ENCODE peak calls at places on chromosomes 4 and X, in nine cellular contexts. One of them, this sample, is unnamed.

GRCh38 chrX:63250253-63250868 is 100.8 kb downstream of the SPIN4 start:
- DNase-seq in fibroblast of the aortic adventitia: peak
- DNase-seq in body of pancreas: peak
- DNase-seq in left ventricle myocardium inferior: no peak
- DNase-seq in suprapubic skin: no peak
- DNase-seq in GM13977: peak
- DNase-seq in Panc1: peak
- DNase-seq in HFF-Myc: peak
- DNase-seq in coronary artery: no peak
- DNase-seq in this sample: peak

GRCh38 chrX:138519296-138519695 is 192.2 kb downstream of the FGF13 start:
- DNase-seq in HFF-Myc: no peak
- DNase-seq in GM13977: no peak
- DNase-seq in left ventricle myocardium inferior: no peak
- DNase-seq in Panc1: no peak
- DNase-seq in body of pancreas: no peak
- DNase-seq in suprapubic skin: no peak
- DNase-seq in coronary artery: no peak
- DNase-seq in fibroblast of the aortic adventitia: no peak
- DNase-seq in this sample: no peak

GRCh38 chr4:111641813-111642579 is 503.3 kb upstream of the FAM241A start:
- DNase-seq in suprapubic skin: peak
- DNase-seq in fibroblast of the aortic adventitia: peak
- DNase-seq in coronary artery: no peak
- DNase-seq in body of pancreas: peak
- DNase-seq in HFF-Myc: peak
- DNase-seq in left ventricle myocardium inferior: no peak
- DNase-seq in GM13977: peak
- DNase-seq in Panc1: peak
- DNase-seq in this sample: peak

GRCh38 chrX:15853586-15854079 is 980 bp downstream of the AP1S2 start:
- DNase-seq in suprapubic skin: no peak
- DNase-seq in fibroblast of the aortic adventitia: no peak
- DNase-seq in GM13977: no peak
- DNase-seq in Panc1: no peak
- DNase-seq in body of pancreas: no peak
- DNase-seq in coronary artery: no peak
- DNase-seq in HFF-Myc: no peak
- DNase-seq in left ventricle myocardium inferior: no peak
- DNase-seq in this sample: no peak

GRCh38 chr4:47752214-47752613 is 85.7 kb downstream of the CORIN start:
- DNase-seq in HFF-Myc: no peak
- DNase-seq in fibroblast of the aortic adventitia: no peak
- DNase-seq in GM13977: no peak
- DNase-seq in Panc1: no peak
- DNase-seq in suprapubic skin: no peak
- DNase-seq in coronary artery: no peak
- DNase-seq in left ventricle myocardium inferior: no peak
- DNase-seq in body of pancreas: no peak
- DNase-seq in this sample: no peak

GRCh38 chr4:152665691-152666410 is 13.9 kb downstream of the TMEM154 start:
- DNase-seq in coronary artery: no peak
- DNase-seq in left ventricle myocardium inferior: no peak
- DNase-seq in body of pancreas: no peak
- DNase-seq in GM13977: no peak
- DNase-seq in suprapubic skin: no peak
- DNase-seq in fibroblast of the aortic adventitia: no peak
- DNase-seq in Panc1: no peak
- DNase-seq in HFF-Myc: no peak
- DNase-seq in this sample: no peak

GRCh38 chrX:69988955-69989394 is 60.8 kb downstream of the AWAT2 start:
- DNase-seq in coronary artery: no peak
- DNase-seq in HFF-Myc: no peak
- DNase-seq in suprapubic skin: no peak
- DNase-seq in Panc1: no peak
- DNase-seq in body of pancreas: no peak
- DNase-seq in fibroblast of the aortic adventitia: peak
- DNase-seq in left ventricle myocardium inferior: peak
- DNase-seq in GM13977: no peak
- DNase-seq in this sample: peak

GRCh38 chr4:40311811-40312346 is 23.3 kb upstream of the CHRNA9 start:
- DNase-seq in fibroblast of the aortic adventitia: no peak
- DNase-seq in suprapubic skin: no peak
- DNase-seq in body of pancreas: no peak
- DNase-seq in HFF-Myc: no peak
- DNase-seq in GM13977: no peak
- DNase-seq in left ventricle myocardium inferior: no peak
- DNase-seq in Panc1: no peak
- DNase-seq in coronary artery: no peak
- DNase-seq in this sample: no peak

GRCh38 chrX:100829730-100830129 is 9.5 kb downstream of the CSTF2 start:
- DNase-seq in left ventricle myocardium inferior: no peak
- DNase-seq in coronary artery: no peak
- DNase-seq in GM13977: no peak
- DNase-seq in HFF-Myc: no peak
- DNase-seq in Panc1: no peak
- DNase-seq in fibroblast of the aortic adventitia: peak
- DNase-seq in suprapubic skin: no peak
- DNase-seq in body of pancreas: no peak
- DNase-seq in this sample: no peak

GRCh38 chr4:153788419-153789276 is at the start of gene SFRP2:
- DNase-seq in body of pancreas: peak
- DNase-seq in fibroblast of the aortic adventitia: no peak
- DNase-seq in coronary artery: no peak
- DNase-seq in Panc1: no peak
- DNase-seq in left ventricle myocardium inferior: no peak
- DNase-seq in HFF-Myc: no peak
- DNase-seq in GM13977: no peak
- DNase-seq in suprapubic skin: peak
- DNase-seq in this sample: no peak

GRCh38 chr4:6760865-6761264 is 21.7 kb upstream of the KIAA0232 start:
- DNase-seq in suprapubic skin: no peak
- DNase-seq in body of pancreas: no peak
- DNase-seq in Panc1: no peak
- DNase-seq in coronary artery: no peak
- DNase-seq in left ventricle myocardium inferior: no peak
- DNase-seq in GM13977: no peak
- DNase-seq in fibroblast of the aortic adventitia: no peak
- DNase-seq in HFF-Myc: no peak
- DNase-seq in this sample: no peak

GRCh38 chr4:132587626-132588025 is 561.5 kb upstream of the PCDH10 start:
- DNase-seq in HFF-Myc: no peak
- DNase-seq in GM13977: no peak
- DNase-seq in body of pancreas: no peak
- DNase-seq in Panc1: no peak
- DNase-seq in suprapubic skin: no peak
- DNase-seq in fibroblast of the aortic adventitia: peak
- DNase-seq in coronary artery: no peak
- DNase-seq in left ventricle myocardium inferior: no peak
- DNase-seq in this sample: no peak

DNA sequence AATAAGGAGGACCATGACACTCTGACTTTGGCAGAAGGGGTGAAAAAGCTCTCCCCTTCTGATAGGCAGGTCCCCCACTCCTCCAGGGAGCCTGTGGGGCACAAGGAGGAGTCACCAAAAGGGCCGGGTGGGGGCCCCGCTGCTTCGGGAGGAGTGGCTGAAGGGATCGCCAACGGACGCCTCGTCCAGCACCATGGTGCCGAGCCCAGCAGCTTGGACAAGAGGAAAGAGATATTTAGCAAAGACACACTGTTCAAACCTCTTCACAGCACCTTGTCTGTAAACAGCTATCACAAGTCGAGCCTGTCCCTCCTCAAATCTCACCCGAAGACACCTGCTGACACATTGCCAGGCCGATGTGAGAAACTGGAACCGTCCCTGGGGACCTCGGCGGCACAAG is 105.6 kb downstream of the STOX2 start:
- DNase-seq in suprapubic skin: no peak
- DNase-seq in GM13977: no peak
- DNase-seq in HFF-Myc: no peak
- DNase-seq in Panc1: no peak
- DNase-seq in left ventricle myocardium inferior: no peak
- DNase-seq in coronary artery: no peak
- DNase-seq in fibroblast of the aortic adventitia: no peak
- DNase-seq in body of pancreas: no peak
- DNase-seq in this sample: no peak
- TF ChIP-seq CTCF in suprapubic skin: no peak
- TF ChIP-seq CTCF in GM13977: no peak
- TF ChIP-seq CTCF in HFF-Myc: no peak
- TF ChIP-seq CTCF in Panc1: no peak
- TF ChIP-seq CTCF in left ventricle myocardium inferior: no peak
- TF ChIP-seq CTCF in coronary artery: no peak
- TF ChIP-seq CTCF in fibroblast of the aortic adventitia: no peak
- TF ChIP-seq CTCF in body of pancreas: no peak
- TF ChIP-seq CTCF in this sample: no peak

GRCh38 chr4:139633661-139634060 is 32.0 kb upstream of the MGST2 start:
- DNase-seq in GM13977: no peak
- DNase-seq in coronary artery: no peak
- DNase-seq in suprapubic skin: no peak
- DNase-seq in fibroblast of the aortic adventitia: peak
- DNase-seq in left ventricle myocardium inferior: peak
- DNase-seq in HFF-Myc: no peak
- DNase-seq in Panc1: no peak
- DNase-seq in body of pancreas: peak
- DNase-seq in this sample: no peak
- TF ChIP-seq CTCF in GM13977: peak
- TF ChIP-seq CTCF in coronary artery: peak
- TF ChIP-seq CTCF in suprapubic skin: no peak
- TF ChIP-seq CTCF in fibroblast of the aortic adventitia: peak
- TF ChIP-seq CTCF in left ventricle myocardium inferior: peak
- TF ChIP-seq CTCF in HFF-Myc: peak
- TF ChIP-seq CTCF in Panc1: peak
- TF ChIP-seq CTCF in body of pancreas: peak
- TF ChIP-seq CTCF in this sample: peak

GRCh38 chrX:65451663-65452062 is 82.9 kb downstream of the LAS1L start:
- DNase-seq in GM13977: peak
- DNase-seq in HFF-Myc: no peak
- DNase-seq in suprapubic skin: no peak
- DNase-seq in body of pancreas: peak
- DNase-seq in Panc1: peak
- DNase-seq in coronary artery: no peak
- DNase-seq in fibroblast of the aortic adventitia: peak
- DNase-seq in left ventricle myocardium inferior: no peak
- DNase-seq in this sample: peak
- TF ChIP-seq CTCF in GM13977: peak
- TF ChIP-seq CTCF in HFF-Myc: no peak
- TF ChIP-seq CTCF in suprapubic skin: no peak
- TF ChIP-seq CTCF in body of pancreas: peak
- TF ChIP-seq CTCF in Panc1: peak
- TF ChIP-seq CTCF in coronary artery: no peak
- TF ChIP-seq CTCF in fibroblast of the aortic adventitia: peak
- TF ChIP-seq CTCF in left ventricle myocardium inferior: peak
- TF ChIP-seq CTCF in this sample: peak

GRCh38 chrX:45513042-45513441 is 312.4 kb upstream of the DIPK2B start:
- DNase-seq in Panc1: no peak
- DNase-seq in GM13977: no peak
- DNase-seq in fibroblast of the aortic adventitia: no peak
- DNase-seq in coronary artery: no peak
- DNase-seq in body of pancreas: no peak
- DNase-seq in suprapubic skin: no peak
- DNase-seq in left ventricle myocardium inferior: no peak
- DNase-seq in HFF-Myc: no peak
- DNase-seq in this sample: no peak
- TF ChIP-seq CTCF in Panc1: no peak
- TF ChIP-seq CTCF in GM13977: no peak
- TF ChIP-seq CTCF in fibroblast of the aortic adventitia: no peak
- TF ChIP-seq CTCF in coronary artery: no peak
- TF ChIP-seq CTCF in body of pancreas: no peak
- TF ChIP-seq CTCF in suprapubic skin: no peak
- TF ChIP-seq CTCF in left ventricle myocardium inferior: no peak
- TF ChIP-seq CTCF in HFF-Myc: no peak
- TF ChIP-seq CTCF in this sample: no peak

GRCh38 chrX:77946571-77946970 is 22.9 kb downstream of the PGAM4 start:
- DNase-seq in coronary artery: no peak
- DNase-seq in body of pancreas: no peak
- DNase-seq in suprapubic skin: no peak
- DNase-seq in Panc1: no peak
- DNase-seq in HFF-Myc: no peak
- DNase-seq in GM13977: no peak
- DNase-seq in left ventricle myocardium inferior: no peak
- DNase-seq in fibroblast of the aortic adventitia: no peak
- DNase-seq in this sample: no peak
- TF ChIP-seq CTCF in coronary artery: no peak
- TF ChIP-seq CTCF in body of pancreas: no peak
- TF ChIP-seq CTCF in suprapubic skin: no peak
- TF ChIP-seq CTCF in Panc1: no peak
- TF ChIP-seq CTCF in HFF-Myc: no peak
- TF ChIP-seq CTCF in GM13977: no peak
- TF ChIP-seq CTCF in left ventricle myocardium inferior: no peak
- TF ChIP-seq CTCF in fibroblast of the aortic adventitia: peak
- TF ChIP-seq CTCF in this sample: no peak

DNA sequence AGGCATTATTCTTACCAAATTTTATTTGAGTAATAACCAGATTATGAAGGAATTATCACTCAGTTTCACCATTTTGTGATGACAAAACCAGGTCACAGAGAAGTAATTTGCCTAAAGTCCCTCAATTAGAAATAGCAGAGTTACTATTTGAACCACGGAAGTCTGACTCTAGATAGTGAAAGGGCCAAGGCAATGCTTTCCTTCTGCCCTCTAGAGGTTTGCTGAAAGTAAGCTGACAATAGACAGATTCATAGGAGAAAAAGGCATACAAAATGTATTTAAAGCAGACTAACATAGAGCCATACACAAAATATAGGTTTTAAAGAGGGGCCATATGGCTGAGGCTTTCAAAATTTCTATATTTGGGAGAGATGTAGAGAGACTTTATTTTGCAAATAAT is 43.1 kb downstream of the CXXC4 start:
- DNase-seq in GM13977: peak
- DNase-seq in suprapubic skin: no peak
- DNase-seq in fibroblast of the aortic adventitia: no peak
- DNase-seq in coronary artery: no peak
- DNase-seq in left ventricle myocardium inferior: no peak
- DNase-seq in body of pancreas: peak
- DNase-seq in HFF-Myc: no peak
- DNase-seq in Panc1: peak
- DNase-seq in this sample: no peak
- TF ChIP-seq CTCF in GM13977: peak
- TF ChIP-seq CTCF in suprapubic skin: no peak
- TF ChIP-seq CTCF in fibroblast of the aortic adventitia: peak
- TF ChIP-seq CTCF in coronary artery: no peak
- TF ChIP-seq CTCF in left ventricle myocardium inferior: peak
- TF ChIP-seq CTCF in body of pancreas: peak
- TF ChIP-seq CTCF in HFF-Myc: no peak
- TF ChIP-seq CTCF in Panc1: peak
- TF ChIP-seq CTCF in this sample: peak

DNA sequence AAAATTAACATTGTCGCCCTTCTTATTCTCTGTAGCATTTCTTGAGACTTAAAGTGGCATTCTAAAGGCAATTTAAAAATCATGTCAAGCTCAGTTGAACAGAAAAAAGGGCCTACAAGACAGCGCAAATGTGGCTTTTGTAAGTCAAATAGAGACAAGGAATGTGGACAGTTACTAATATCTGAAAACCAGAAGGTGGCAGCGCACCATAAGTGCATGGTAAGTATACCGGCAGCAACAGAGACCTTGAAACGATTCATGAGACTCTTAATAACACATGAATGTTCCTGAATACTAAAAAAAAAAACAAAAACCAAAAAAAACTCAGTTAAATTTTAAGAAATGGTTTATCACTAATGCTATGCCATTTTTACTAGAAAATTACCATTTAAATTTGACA is 82.4 kb upstream of the HPRT1 start:
- DNase-seq in GM13977: no peak
- DNase-seq in body of pancreas: peak
- DNase-seq in left ventricle myocardium inferior: no peak
- DNase-seq in coronary artery: no peak
- DNase-seq in Panc1: no peak
- DNase-seq in HFF-Myc: no peak
- DNase-seq in suprapubic skin: no peak
- DNase-seq in fibroblast of the aortic adventitia: peak
- DNase-seq in this sample: no peak
- TF ChIP-seq CTCF in GM13977: peak
- TF ChIP-seq CTCF in body of pancreas: no peak
- TF ChIP-seq CTCF in left ventricle myocardium inferior: peak
- TF ChIP-seq CTCF in coronary artery: no peak
- TF ChIP-seq CTCF in Panc1: peak
- TF ChIP-seq CTCF in HFF-Myc: peak
- TF ChIP-seq CTCF in suprapubic skin: no peak
- TF ChIP-seq CTCF in fibroblast of the aortic adventitia: peak
- TF ChIP-seq CTCF in this sample: no peak